ENCODE peak calls at places on chromosome 22, in eight cellular contexts. S is HCT116, V is SK-N-SH, X is WTC11, D is A549, Y is endothelial cell of umbilical vein, K is K562, O is GM12878. M is an unnamed sample.
A peak's percentile ranks its signal among the peaks of the same experiment; 100 is the strongest.

GRCh38 chr22:41415554-41415953 is 31.0 kb downstream of the TOB2 start:
- DNase-seq in Y (no peak), D (no peak), O (no peak), X (no peak), V (no peak), K (no peak), S (no peak), M (no peak)

GRCh38 chr22:28132466-28132865 is 213.4 kb upstream of the PITPNB start:
- DNase-seq in O (no peak), Y (no peak), V (no peak), X (no peak), S (no peak), K (no peak), D (no peak), M (no peak)

GRCh38 chr22:29301716-29302401 is 4.6 kb upstream of the GAS2L1 start:
- DNase-seq in K (no peak), V (peak; percentile 17), D (no peak), O (no peak), S (no peak), X (no peak), Y (no peak), M (peak; percentile 27)

GRCh38 chr22:48700566-48701295 is 1126.9 kb downstream of the BRD1 start:
- DNase-seq in D (no peak), X (no peak), O (no peak), Y (no peak), K (no peak), S (no peak), V (no peak), M (peak; percentile 46)

GRCh38 chr22:29700206-29700948 is 19.4 kb upstream of the CABP7 start:
- DNase-seq in S (no peak), Y (no peak), O (no peak), D (no peak), X (no peak), K (no peak), V (no peak), M (no peak)

GRCh38 chr22:20672082-20672424 is 101.9 kb upstream of the SERPIND1 start:
- DNase-seq in K (no peak), D (no peak), Y (no peak), O (no peak), X (no peak), V (no peak), S (no peak), M (no peak)

GRCh38 chr22:20268350-20269012 is 363 bp upstream of the RTN4R start:
- DNase-seq in Y (peak; percentile 15), S (peak; percentile 8), K (peak; percentile 98), O (no peak), X (peak; percentile 73), V (peak; percentile 90), D (peak; percentile 7), M (peak; percentile 74)

GRCh38 chr22:27537481-27537891 is 264.1 kb downstream of the MN1 start:
- DNase-seq in D (no peak), S (no peak), O (no peak), V (no peak), K (no peak), Y (peak; percentile 48), X (no peak), M (no peak)

GRCh38 chr22:36329217-36330078 is 58.3 kb downstream of the MYH9 start:
- DNase-seq in Y (peak; percentile 95), K (peak; percentile 56), S (peak; percentile 52), X (peak; percentile 89), O (no peak), D (peak; percentile 43), V (peak; percentile 58), M (peak; percentile 96)

GRCh38 chr22:30043181-30043580 is 37.1 kb upstream of the HORMAD2 start:
- DNase-seq in K (no peak), O (no peak), Y (peak; percentile 16), X (no peak), V (no peak), S (no peak), D (no peak), M (no peak)

GRCh38 chr22:49869855-49870712 is 16.4 kb downstream of the ZBED4 start:
- DNase-seq in O (no peak), K (no peak), X (no peak), V (no peak), S (no peak), Y (no peak), D (no peak), M (no peak)

GRCh38 chr22:27578937-27579617 is 222.5 kb downstream of the MN1 start:
- DNase-seq in S (no peak), Y (peak; percentile 10), O (no peak), D (no peak), V (no peak), X (no peak), K (no peak), M (no peak)

GRCh38 chr22:18076060-18076497 is 1.7 kb upstream of the PEX26 start:
- DNase-seq in Y (peak; percentile 92), V (peak; percentile 72), S (peak; percentile 75), D (peak; percentile 48), X (peak; percentile 31), O (no peak), K (peak; percentile 74), M (peak; percentile 78)

GRCh38 chr22:38468761-38469305 is 937 bp downstream of the KDELR3 start:
- DNase-seq in X (no peak), S (no peak), V (no peak), D (no peak), O (no peak), Y (no peak), K (no peak), M (no peak)

GRCh38 chr22:40595497-40596234 is 40.9 kb downstream of the MRTFA start:
- DNase-seq in K (no peak), V (no peak), D (no peak), S (no peak), X (no peak), Y (no peak), O (no peak), M (peak; percentile 42)

GRCh38 chr22:34975721-34976120 is 90.2 kb upstream of the ISX start:
- DNase-seq in S (no peak), D (no peak), X (peak; percentile 24), K (no peak), V (no peak), Y (no peak), O (no peak), M (peak; percentile 20)

GRCh38 chr22:44461083-44461375 is 37.0 kb downstream of the RTL6 start:
- DNase-seq in V (no peak), S (no peak), D (no peak), K (no peak), X (no peak), O (no peak), Y (no peak), M (no peak)

GRCh38 chr22:37254867-37255233 is 10.8 kb upstream of the RAC2 start:
- DNase-seq in X (no peak), K (no peak), S (no peak), O (no peak), V (no peak), Y (peak; percentile 92), D (no peak), M (no peak)

GRCh38 chr22:50051930-50052329 is 6.2 kb downstream of the TTLL8 start:
- DNase-seq in K (peak; percentile 28), Y (no peak), O (no peak), X (no peak), V (no peak), D (no peak), S (no peak), M (no peak)

GRCh38 chr22:38872831-38873248 is 824 bp upstream of the CBX6 start:
- DNase-seq in X (peak; percentile 66), D (peak; percentile 59), O (no peak), K (peak; percentile 53), Y (peak; percentile 34), S (no peak), V (peak; percentile 75), M (peak; percentile 35)

DNA sequence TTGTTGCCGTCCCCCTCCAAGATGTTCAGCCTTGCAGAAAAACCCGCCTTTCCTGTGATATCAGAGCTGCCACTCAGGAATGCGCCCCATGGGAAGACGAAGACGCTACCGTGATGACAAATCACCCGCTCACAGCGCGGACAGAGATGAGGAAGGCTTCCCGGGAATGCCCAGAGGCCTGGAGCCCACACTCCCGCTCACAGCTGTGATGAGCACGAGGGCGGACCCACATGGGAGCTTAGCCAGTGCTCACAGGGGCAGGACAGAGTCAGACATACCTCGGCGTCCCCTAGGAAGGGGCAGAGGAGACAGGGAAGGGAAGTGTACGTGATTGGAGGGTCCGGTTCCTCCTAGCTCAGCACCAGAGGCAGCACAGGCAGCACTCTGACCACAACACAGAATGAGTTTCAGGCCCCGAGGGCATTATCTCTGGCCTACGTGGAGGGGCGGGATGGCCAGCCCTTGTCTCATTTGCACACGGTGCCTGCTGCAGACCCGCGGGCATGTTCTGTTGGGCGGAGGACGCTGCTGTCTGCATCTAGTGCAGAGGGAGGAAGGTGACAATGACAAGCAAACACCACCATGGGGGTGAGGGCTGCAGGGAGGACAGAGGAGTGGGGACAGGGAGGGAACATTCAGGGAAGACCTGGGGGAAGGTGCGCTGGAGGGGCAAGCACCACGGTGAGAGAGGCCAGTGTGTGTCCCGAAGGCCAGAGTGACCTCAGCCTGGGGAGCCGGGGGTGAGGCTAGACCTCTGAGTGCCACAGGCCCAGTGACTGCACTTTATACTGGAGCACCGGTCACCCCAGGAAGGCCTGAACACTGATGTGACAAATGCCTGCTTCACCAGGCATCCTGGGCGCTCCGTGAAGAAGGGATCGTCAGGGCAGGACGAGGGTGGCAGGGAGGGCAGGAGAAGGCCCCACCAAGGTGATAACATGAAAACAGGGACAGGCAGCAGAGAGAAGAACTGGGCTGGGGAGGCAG is 79.6 kb downstream of the CELSR1 start:
- DNase-seq in V (peak; percentile 52), K (no peak), S (no peak), X (no peak), O (no peak), Y (no peak), D (no peak), M (no peak)
- TF ChIP-seq MAX in V (peak; percentile 60), K (no peak), S (peak; percentile 55), X (no peak), O (no peak), Y (no peak), D (no peak), M (no peak)

GRCh38 chr22:21837184-21837979 is 30.1 kb downstream of the MAPK1 start:
- DNase-seq in K (no peak), V (no peak), D (peak; percentile 9), X (no peak), S (peak; percentile 39), O (no peak), Y (peak; percentile 72), M (no peak)
- TF ChIP-seq MAX in K (no peak), V (no peak), D (no peak), X (no peak), S (no peak), O (no peak), Y (no peak), M (no peak)

GRCh38 chr22:31124290-31124689 is 1.5 kb downstream of the INPP5J start:
- DNase-seq in V (no peak), K (no peak), O (no peak), X (no peak), D (no peak), Y (no peak), S (no peak), M (no peak)
- TF ChIP-seq MAX in V (no peak), K (no peak), O (no peak), X (no peak), D (no peak), Y (no peak), S (no peak), M (no peak)

DNA sequence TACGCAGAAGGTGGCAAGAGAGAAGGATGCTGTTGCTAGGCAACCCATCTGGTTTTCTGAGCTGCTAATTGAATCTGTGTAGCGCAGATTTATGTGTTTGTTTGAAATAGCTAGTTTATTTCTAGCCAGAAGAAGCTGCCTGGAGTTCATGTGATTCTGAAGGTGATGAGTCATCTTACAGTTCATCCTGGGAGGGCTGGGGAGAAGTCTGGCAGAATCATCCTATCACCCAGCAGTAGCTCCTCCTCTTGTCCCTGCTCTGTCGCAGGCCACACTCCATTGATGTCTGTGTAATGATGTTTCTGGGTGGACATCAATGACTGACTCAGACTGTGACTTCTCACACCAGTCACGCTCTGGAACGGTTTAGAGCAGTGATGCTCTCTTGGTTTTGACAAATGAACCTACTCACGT is 4.8 kb upstream of the FBXO7 start:
- DNase-seq in X (no peak), K (peak; percentile 49), S (peak; percentile 13), Y (no peak), O (no peak), V (peak; percentile 74), D (peak; percentile 20), M (peak; percentile 23)
- TF ChIP-seq MAX in X (no peak), K (no peak), S (no peak), Y (no peak), O (no peak), V (no peak), D (no peak), M (no peak)

M was measured in NB4.